ENCODE peak calls at places on chromosomes 16 and 17, in six cellular contexts. U is NCI-H460; X is HT-29; H is HTR-8/SVneo; F is activated naive CD4-positive, alpha-beta T cell; L is NCI-H1105. Z is an unnamed sample.

GRCh38 chr16:86421995-86422394 is 88.3 kb upstream of the FOXF1 start:
- DNase-seq in H (no peak), X (no peak), U (no peak), F (no peak), L (no peak), Z (no peak)

GRCh38 chr17:32806646-32807045 is 70.3 kb downstream of the MYO1D start:
- DNase-seq in X (no peak), F (no peak), U (no peak), H (no peak), L (no peak), Z (no peak)

GRCh38 chr16:11202260-11203091 is 53.5 kb downstream of the SOCS1 start:
- DNase-seq in F (no peak), L (no peak), X (no peak), U (no peak), H (no peak), Z (no peak)

GRCh38 chr16:27994686-27995085 is 68.8 kb downstream of the GSG1L start:
- DNase-seq in F (no peak), L (no peak), H (no peak), U (no peak), X (no peak), Z (no peak)

GRCh38 chr16:29151317-29151716 is 166.5 kb downstream of the LAT start:
- DNase-seq in U (no peak), L (no peak), F (no peak), H (no peak), X (no peak), Z (no peak)

GRCh38 chr16:68366062-68366461 is 55.2 kb downstream of the PRMT7 start:
- DNase-seq in F (no peak), U (no peak), X (no peak), H (no peak), L (no peak), Z (no peak)

GRCh38 chr17:81371910-81372760 is 23.1 kb upstream of the BAHCC1 start:
- DNase-seq in F (no peak), H (peak; percentile 68), X (peak; percentile 49), L (no peak), U (no peak), Z (peak; percentile 24)

GRCh38 chr17:40093580-40094201 is 6.7 kb downstream of the NR1D1 start:
- DNase-seq in X (no peak), F (no peak), H (no peak), L (no peak), U (no peak), Z (no peak)

GRCh38 chr17:27579304-27579703 is 51.7 kb upstream of the LGALS9 start:
- DNase-seq in F (no peak), H (no peak), X (no peak), L (no peak), U (no peak), Z (no peak)

GRCh38 chr17:32100971-32101631 is 41.2 kb upstream of the RHOT1 start:
- DNase-seq in F (no peak), X (peak; percentile 46), H (no peak), L (no peak), U (no peak), Z (no peak)

GRCh38 chr16:4594433-4595410 is 20.0 kb downstream of the UBALD1 start:
- DNase-seq in L (no peak), U (no peak), X (no peak), H (no peak), F (no peak), Z (no peak)

GRCh38 chr16:5605404-5605803 is 507.8 kb upstream of the EEF2KMT start:
- DNase-seq in H (no peak), U (no peak), X (no peak), F (no peak), L (no peak), Z (no peak)

GRCh38 chr17:70278846-70279465 is 109.6 kb downstream of the KCNJ2 start:
- DNase-seq in U (no peak), L (no peak), H (no peak), X (no peak), F (no peak), Z (no peak)

GRCh38 chr16:1890701-1891035 is 18.7 kb upstream of the MEIOB start:
- DNase-seq in L (no peak), X (no peak), F (no peak), U (no peak), H (no peak), Z (no peak)

GRCh38 chr17:56172517-56172982 is 19.3 kb downstream of the ANKFN1 start:
- DNase-seq in H (no peak), L (no peak), F (no peak), X (peak; percentile 18), U (no peak), Z (no peak)

GRCh38 chr16:21949713-21950260 is 3.4 kb upstream of the UQCRC2 start:
- DNase-seq in H (no peak), U (no peak), X (no peak), L (no peak), F (no peak), Z (no peak)

GRCh38 chr17:17134952-17135340 is 71.2 kb downstream of the PLD6 start:
- DNase-seq in F (no peak), L (peak; percentile 82), H (no peak), U (no peak), X (no peak), Z (no peak)